ENCODE peak calls at places on chromosomes 13 and 19, in ten cellular contexts. N is Calu3, J is RWPE1, U is lower leg skin, W is suprapubic skin, K is MCF 10A, B is left lung, Y is fibroblast of pulmonary artery, M is cardiac muscle cell, O is heart right ventricle. P is an unnamed sample.
A peak's percentile ranks its signal among the peaks of the same experiment; 100 is the strongest.

GRCh38 chr13:20566424-20566916 is 487 bp upstream of the IFT88 start:
- DNase-seq in N (peak; percentile 15), J (peak; percentile 62), U (peak; percentile 86), W (no peak), K (peak; percentile 78), B (no peak), Y (no peak), M (no peak), O (no peak), P (no peak)

GRCh38 chr13:32904271-32904670 is 112.0 kb upstream of the KL start:
- DNase-seq in N (no peak), J (no peak), U (no peak), W (no peak), K (no peak), B (no peak), Y (no peak), M (no peak), O (no peak), P (no peak)

GRCh38 chr13:30038884-30039283 is 188.5 kb upstream of the UBL3 start:
- DNase-seq in N (no peak), J (no peak), U (no peak), W (no peak), K (no peak), B (no peak), Y (peak; percentile 52), M (peak; percentile 41), O (no peak), P (no peak)

GRCh38 chr19:52139291-52140076 is at the start of gene ZNF616:
- DNase-seq in N (peak; percentile 99), J (peak; percentile 98), U (peak; percentile 100), W (peak; percentile 98), K (peak; percentile 96), B (peak; percentile 99), Y (peak; percentile 96), M (peak; percentile 98), O (peak; percentile 99), P (peak; percentile 99)

GRCh38 chr13:40464991-40465390 is 201.4 kb downstream of the FOXO1 start:
- DNase-seq in N (no peak), J (no peak), U (no peak), W (no peak), K (no peak), B (no peak), Y (no peak), M (no peak), O (no peak), P (no peak)

GRCh38 chr19:42396248-42396541 is 6.1 kb upstream of the CNFN start:
- DNase-seq in N (no peak), J (no peak), U (no peak), W (no peak), K (no peak), B (no peak), Y (no peak), M (peak; percentile 55), O (no peak), P (no peak)

GRCh38 chr13:34201050-34201913 is 383.3 kb downstream of the RFC3 start:
- DNase-seq in N (no peak), J (no peak), U (no peak), W (no peak), K (peak; percentile 47), B (no peak), Y (peak; percentile 83), M (peak; percentile 88), O (no peak), P (no peak)

GRCh38 chr13:31441804-31442487 is 242.2 kb downstream of the B3GLCT start:
- DNase-seq in N (no peak), J (no peak), U (no peak), W (no peak), K (no peak), B (no peak), Y (no peak), M (peak; percentile 27), O (peak; percentile 69), P (no peak)

GRCh38 chr19:34259367-34259865 is 5.1 kb downstream of the GARRE1 start:
- DNase-seq in N (no peak), J (no peak), U (no peak), W (no peak), K (no peak), B (no peak), Y (peak; percentile 36), M (no peak), O (no peak), P (no peak)

GRCh38 chr19:28949535-28949934 is 263.4 kb downstream of the UQCRFS1 start:
- DNase-seq in N (no peak), J (no peak), U (no peak), W (no peak), K (no peak), B (no peak), Y (no peak), M (no peak), O (no peak), P (no peak)

GRCh38 chr13:43760257-43760656 is 26.5 kb downstream of the ENOX1 start:
- DNase-seq in N (no peak), J (no peak), U (no peak), W (no peak), K (no peak), B (no peak), Y (no peak), M (no peak), O (no peak), P (no peak)

GRCh38 chr13:95256086-95256485 is 45.2 kb downstream of the ABCC4 start:
- DNase-seq in N (peak; percentile 37), J (peak; percentile 84), U (no peak), W (no peak), K (peak; percentile 89), B (no peak), Y (peak; percentile 92), M (peak; percentile 84), O (no peak), P (no peak)

GRCh38 chr19:2328401-2329161 is at the start of the genes LSM7 and SPPL2B:
- DNase-seq in N (peak; percentile 86), J (peak; percentile 98), U (peak; percentile 98), W (peak; percentile 94), K (peak; percentile 91), B (peak; percentile 97), Y (peak; percentile 87), M (peak; percentile 91), O (peak; percentile 93), P (peak; percentile 97)

DNA sequence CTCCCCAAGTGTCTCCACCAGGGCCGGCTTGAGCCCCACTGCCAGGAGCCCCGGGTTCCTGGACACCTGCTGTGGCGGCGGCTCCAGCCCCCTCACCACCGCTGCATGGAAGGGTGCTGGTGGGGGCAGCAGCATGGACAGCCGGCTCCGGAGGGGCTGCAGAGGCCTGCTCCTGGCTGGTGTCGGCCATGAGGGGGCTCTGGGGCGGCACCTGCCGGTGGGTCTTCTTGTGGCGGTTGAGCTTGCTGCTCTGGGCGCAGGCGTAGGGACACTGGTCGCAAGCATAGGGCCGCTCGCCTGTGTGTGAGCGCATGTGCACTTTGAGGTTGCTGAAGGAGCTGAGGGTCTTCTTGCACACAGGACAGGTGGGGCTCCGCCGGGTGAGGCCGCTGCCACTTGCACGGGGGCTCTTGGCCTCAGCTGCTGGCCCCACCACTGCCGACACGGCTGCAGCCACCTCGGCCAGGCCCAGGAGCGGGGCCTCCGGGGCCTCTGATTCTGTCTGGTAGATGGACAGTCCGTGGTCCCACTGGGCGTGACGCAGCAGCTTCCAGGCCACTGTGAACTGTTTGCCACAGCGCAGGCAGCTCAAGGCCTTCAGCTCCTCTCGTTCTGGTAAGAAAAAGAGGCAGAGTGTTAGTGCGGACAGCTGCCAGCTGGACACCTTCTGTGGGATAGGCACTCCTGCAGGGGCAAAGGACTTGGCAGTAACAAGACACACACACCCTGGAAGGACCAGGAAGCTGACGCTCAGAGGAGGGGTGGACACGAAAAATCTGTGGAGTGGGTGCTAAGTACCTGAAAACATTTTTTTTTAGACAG is 4.1 kb downstream of the ZNF296 start:
- DNase-seq in N (no peak), J (no peak), U (no peak), W (no peak), K (no peak), B (no peak), Y (no peak), M (no peak), O (no peak), P (no peak)
- TF ChIP-seq CTCF in N (no peak), J (no peak), U (no peak), W (no peak), K (no peak), B (no peak), Y (no peak), M (no peak), O (no peak), P (no peak)

GRCh38 chr13:107665926-107666458 is 549.3 kb downstream of the LIG4 start:
- DNase-seq in N (no peak), J (no peak), U (no peak), W (no peak), K (peak; percentile 16), B (no peak), Y (no peak), M (no peak), O (no peak), P (no peak)

GRCh38 chr13:107669356-107669755 is 546.0 kb downstream of the LIG4 start:
- DNase-seq in N (no peak), J (no peak), U (no peak), W (no peak), K (no peak), B (no peak), Y (no peak), M (no peak), O (no peak), P (no peak)
- TF ChIP-seq CTCF in N (no peak), J (no peak), U (no peak), W (no peak), K (no peak), B (no peak), Y (no peak), M (no peak), O (no peak), P (no peak)

DNA sequence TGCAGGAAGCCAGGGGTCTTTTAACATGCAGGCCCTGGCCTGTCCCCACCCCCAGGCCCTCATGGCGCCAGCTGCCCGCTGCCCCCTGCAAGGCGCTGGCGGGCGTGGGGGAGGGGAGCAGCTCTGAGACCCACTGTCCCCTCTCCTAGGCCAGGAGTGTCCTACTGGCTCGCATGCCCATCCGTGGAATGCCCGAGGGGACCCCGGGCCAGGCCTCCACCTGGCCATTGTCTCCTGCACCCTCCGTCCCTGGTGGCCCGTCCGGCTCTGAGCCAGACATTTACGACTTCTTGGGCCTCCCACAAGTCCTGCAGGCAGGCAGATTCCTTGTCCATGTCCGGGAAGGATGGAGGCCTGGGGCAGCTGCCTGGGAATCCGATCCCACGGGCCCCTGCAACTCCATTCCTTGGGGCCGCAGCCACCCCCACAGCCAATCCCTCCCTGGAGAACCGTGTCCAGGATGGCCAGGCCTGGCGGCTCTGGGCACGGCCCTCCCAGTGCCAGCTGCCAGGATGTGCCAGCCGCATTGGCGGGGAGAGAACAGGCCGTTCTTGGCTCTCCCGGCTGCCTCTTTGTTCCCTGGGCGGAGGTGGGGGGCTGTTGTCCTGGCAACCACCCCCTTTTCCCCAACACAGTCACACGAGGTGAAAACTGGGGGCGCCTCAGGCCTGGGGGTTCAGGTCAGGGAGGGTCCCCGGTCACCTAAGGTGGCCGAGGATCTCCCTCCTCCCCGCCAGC is 10.5 kb upstream of the PLIN3 start:
- DNase-seq in N (no peak), J (no peak), U (no peak), W (no peak), K (peak; percentile 22), B (no peak), Y (no peak), M (no peak), O (peak; percentile 57), P (peak; percentile 84)
- TF ChIP-seq CTCF in N (no peak), J (no peak), U (no peak), W (no peak), K (no peak), B (no peak), Y (no peak), M (no peak), O (no peak), P (no peak)

GRCh38 chr13:101544979-101545378 is 92.5 kb downstream of the ITGBL1 start:
- DNase-seq in N (no peak), J (no peak), U (no peak), W (no peak), K (no peak), B (no peak), Y (no peak), M (no peak), O (no peak), P (no peak)

GRCh38 chr13:101545521-101545920 is 93.0 kb downstream of the ITGBL1 start:
- DNase-seq in N (no peak), J (no peak), U (no peak), W (no peak), K (no peak), B (no peak), Y (no peak), M (no peak), O (no peak), P (no peak)
- TF ChIP-seq CTCF in N (no peak), J (no peak), U (no peak), W (no peak), K (no peak), B (no peak), Y (no peak), M (no peak), O (peak; percentile 22), P (peak; percentile 39)

P was measured in osteocyte.